ENCODE peak calls at places on chromosomes 4 and X, in seven cellular contexts. R, F, A, T, X, P and C are unnamed samples.

GRCh38 chr4:6767341-6767724 is 15.2 kb upstream of the KIAA0232 start:
- DNase-seq in P (no peak), R (no peak), A (no peak), T (no peak), F (no peak), X (no peak), C (no peak)

GRCh38 chr4:74671074-74671698 is 123.1 kb downstream of the BTC start:
- DNase-seq in T (no peak), X (no peak), P (peak; percentile 38), R (peak; percentile 47), A (no peak), F (peak; percentile 22), C (peak; percentile 15)

GRCh38 chr4:187840814-187841213 is 154.8 kb upstream of the ZFP42 start:
- DNase-seq in R (no peak), T (no peak), F (no peak), A (no peak), P (no peak), X (no peak), C (no peak)

GRCh38 chrX:153922932-153923857 is 2.9 kb downstream of the ARHGAP4 start:
- DNase-seq in X (peak; percentile 65), T (peak; percentile 87), A (no peak), P (peak; percentile 44), F (peak; percentile 81), R (peak; percentile 77), C (peak; percentile 90)

GRCh38 chr4:141871086-141871485 is 234.7 kb downstream of the IL15 start:
- DNase-seq in T (no peak), X (no peak), P (no peak), F (no peak), A (no peak), R (no peak), C (no peak)

GRCh38 chr4:158580064-158580463 is 58.4 kb downstream of the RXFP1 start:
- DNase-seq in A (no peak), R (no peak), T (no peak), X (no peak), F (no peak), P (no peak), C (no peak)

GRCh38 chr4:99950913-99951254 is 809 bp upstream of the H2AZ1 start:
- DNase-seq in A (no peak), P (no peak), T (no peak), F (no peak), R (no peak), X (no peak), C (no peak)

GRCh38 chrX:112968351-112969133 is 127.9 kb upstream of the AMOT start:
- DNase-seq in X (no peak), R (no peak), A (no peak), F (no peak), T (no peak), P (no peak), C (no peak)

GRCh38 chr4:80365928-80366327 is 30.4 kb downstream of the CFAP299 start:
- DNase-seq in R (peak; percentile 68), X (peak; percentile 67), A (peak; percentile 9), P (peak; percentile 46), F (peak; percentile 25), T (no peak), C (peak; percentile 31)

GRCh38 chr4:98113005-98113404 is 30.3 kb downstream of the STPG2 start:
- DNase-seq in A (no peak), R (no peak), X (no peak), P (peak; percentile 83), F (no peak), T (no peak), C (no peak)

GRCh38 chrX:129679856-129680255 is 25.1 kb upstream of the APLN start:
- DNase-seq in F (no peak), R (peak; percentile 50), X (peak; percentile 26), T (no peak), P (no peak), A (no peak), C (no peak)

GRCh38 chr4:94036964-94037363 is 170.7 kb upstream of the SMARCAD1 start:
- DNase-seq in F (no peak), P (no peak), X (no peak), A (no peak), R (no peak), T (no peak), C (no peak)

GRCh38 chrX:31589503-31589902 is 517.7 kb upstream of the FTHL17 start:
- DNase-seq in F (no peak), R (no peak), T (no peak), A (no peak), P (no peak), X (no peak), C (no peak)

GRCh38 chr4:176238157-176238608 is 30.8 kb downstream of the ASB5 start:
- DNase-seq in P (no peak), A (no peak), F (no peak), X (peak; percentile 41), T (no peak), R (no peak), C (no peak)

GRCh38 chr4:139704915-139705485 is 39.4 kb downstream of the MGST2 start:
- DNase-seq in R (no peak), T (no peak), P (no peak), A (no peak), X (no peak), F (no peak), C (no peak)

GRCh38 chr4:98584265-98584664 is 74.1 kb downstream of the TSPAN5 start:
- DNase-seq in T (no peak), P (no peak), X (no peak), R (no peak), F (no peak), A (no peak), C (no peak)

GRCh38 chrX:6678313-6678712 is 143.4 kb upstream of the VCX3A start:
- DNase-seq in F (no peak), T (no peak), R (no peak), X (no peak), A (no peak), P (no peak), C (no peak)

GRCh38 chr4:47031011-47031678 is at the start of gene GABRB1:
- DNase-seq in F (peak; percentile 48), X (no peak), T (peak; percentile 76), P (peak; percentile 70), R (no peak), A (no peak), C (peak; percentile 15)

GRCh38 chr4:5010984-5011383 is 8.3 kb downstream of the CYTL1 start:
- DNase-seq in R (no peak), X (no peak), T (no peak), A (no peak), F (no peak), P (no peak), C (no peak)

GRCh38 chrX:111447298-111447697 is 35.3 kb upstream of the DCX start:
- DNase-seq in R (no peak), P (peak; percentile 40), F (no peak), A (no peak), T (no peak), X (no peak), C (no peak)

GRCh38 chr4:123856689-123857545 is 460.3 kb downstream of the SPRY1 start:
- DNase-seq in A (no peak), P (peak; percentile 55), T (no peak), X (peak; percentile 8), R (no peak), F (no peak), C (peak; percentile 49)

GRCh38 chr4:7929530-7929951 is 10.1 kb downstream of the AFAP1 start:
- DNase-seq in A (no peak), T (no peak), R (peak; percentile 56), F (no peak), X (peak; percentile 85), P (no peak), C (no peak)

GRCh38 chr4:158823461-158823873 is 54.6 kb downstream of the FNIP2 start:
- DNase-seq in F (no peak), T (no peak), R (no peak), A (no peak), X (no peak), P (no peak), C (no peak)

GRCh38 chr4:145041378-145041777 is 56.6 kb downstream of the ANAPC10 start:
- DNase-seq in F (no peak), P (peak; percentile 64), X (no peak), A (no peak), R (no peak), T (no peak), C (no peak)

GRCh38 chrX:30680618-30681017 is 27.4 kb downstream of the GK start:
- DNase-seq in F (no peak), P (no peak), A (no peak), X (no peak), T (no peak), R (no peak), C (no peak)

GRCh38 chr4:127421418-127421817 is 211.3 kb upstream of the INTU start:
- DNase-seq in T (no peak), R (no peak), A (no peak), X (no peak), P (no peak), F (no peak), C (no peak)

GRCh38 chr4:53589511-53589910 is 1.8 kb downstream of the LNX1 start:
- DNase-seq in X (no peak), R (no peak), F (no peak), P (no peak), A (no peak), T (no peak), C (no peak)

GRCh38 chr4:98867648-98868047 is 61.3 kb downstream of the EIF4E start:
- DNase-seq in T (no peak), F (no peak), R (no peak), X (no peak), A (no peak), P (no peak), C (no peak)

GRCh38 chr4:807792-808191 is 18.1 kb downstream of the CPLX1 start:
- DNase-seq in F (peak; percentile 39), P (no peak), R (no peak), A (no peak), T (no peak), X (no peak), C (no peak)

GRCh38 chr4:15515106-15515505 is 45.4 kb downstream of the CC2D2A start:
- DNase-seq in X (no peak), P (peak; percentile 60), A (no peak), R (no peak), T (no peak), F (no peak), C (no peak)